ENCODE peak calls at places on chromosome 21, in four cellular contexts. J is CD14-positive monocyte, W is astrocyte of the spinal cord, R is hepatocyte. T is an unnamed sample.

GRCh38 chr21:46154955-46155513 is 345 bp downstream of the FTCD start:
- DNase-seq in J (peak), W (no peak), R (peak), T (peak)

GRCh38 chr21:33943293-33943692 is 27.7 kb upstream of the ATP5PO start:
- DNase-seq in J (no peak), W (no peak), R (no peak), T (no peak)

GRCh38 chr21:14259669-14260458 is 43.9 kb downstream of the RBM11 start:
- DNase-seq in J (no peak), W (peak), R (peak), T (no peak)

GRCh38 chr21:46060596-46061061 is 37.3 kb upstream of the COL6A2 start:
- DNase-seq in J (no peak), W (peak), R (peak), T (no peak)

GRCh38 chr21:15065381-15066230 is 806 bp upstream of the NRIP1 start:
- DNase-seq in J (peak), W (peak), R (peak), T (peak)

GRCh38 chr21:35138665-35139381 is 89.7 kb upstream of the RUNX1 start:
- DNase-seq in J (no peak), W (peak), R (peak), T (peak)

GRCh38 chr21:17967319-17967718 is 148.2 kb upstream of the C21orf91 start:
- DNase-seq in J (no peak), W (no peak), R (no peak), T (no peak)

GRCh38 chr21:38492002-38492401 is 6.3 kb downstream of the ERG start:
- DNase-seq in J (no peak), W (no peak), R (no peak), T (no peak)

GRCh38 chr21:15741510-15741909 is 11.7 kb downstream of the USP25 start:
- DNase-seq in J (no peak), W (peak), R (no peak), T (no peak)

GRCh38 chr21:35886887-35887286 is 173.4 kb downstream of the SETD4 start:
- DNase-seq in J (no peak), W (no peak), R (no peak), T (no peak)

GRCh38 chr21:28431527-28432200 is 561.0 kb downstream of the LTN1 start:
- DNase-seq in J (no peak), W (no peak), R (no peak), T (no peak)

GRCh38 chr21:46253610-46254124 is 25.1 kb upstream of the LSS start:
- DNase-seq in J (no peak), W (no peak), R (peak), T (no peak)

GRCh38 chr21:25453524-25453923 is 153.8 kb downstream of the MRPL39 start:
- DNase-seq in J (no peak), W (no peak), R (no peak), T (no peak)
- TF ChIP-seq CTCF in J (no peak), W (no peak), R (no peak), T (no peak)

DNA sequence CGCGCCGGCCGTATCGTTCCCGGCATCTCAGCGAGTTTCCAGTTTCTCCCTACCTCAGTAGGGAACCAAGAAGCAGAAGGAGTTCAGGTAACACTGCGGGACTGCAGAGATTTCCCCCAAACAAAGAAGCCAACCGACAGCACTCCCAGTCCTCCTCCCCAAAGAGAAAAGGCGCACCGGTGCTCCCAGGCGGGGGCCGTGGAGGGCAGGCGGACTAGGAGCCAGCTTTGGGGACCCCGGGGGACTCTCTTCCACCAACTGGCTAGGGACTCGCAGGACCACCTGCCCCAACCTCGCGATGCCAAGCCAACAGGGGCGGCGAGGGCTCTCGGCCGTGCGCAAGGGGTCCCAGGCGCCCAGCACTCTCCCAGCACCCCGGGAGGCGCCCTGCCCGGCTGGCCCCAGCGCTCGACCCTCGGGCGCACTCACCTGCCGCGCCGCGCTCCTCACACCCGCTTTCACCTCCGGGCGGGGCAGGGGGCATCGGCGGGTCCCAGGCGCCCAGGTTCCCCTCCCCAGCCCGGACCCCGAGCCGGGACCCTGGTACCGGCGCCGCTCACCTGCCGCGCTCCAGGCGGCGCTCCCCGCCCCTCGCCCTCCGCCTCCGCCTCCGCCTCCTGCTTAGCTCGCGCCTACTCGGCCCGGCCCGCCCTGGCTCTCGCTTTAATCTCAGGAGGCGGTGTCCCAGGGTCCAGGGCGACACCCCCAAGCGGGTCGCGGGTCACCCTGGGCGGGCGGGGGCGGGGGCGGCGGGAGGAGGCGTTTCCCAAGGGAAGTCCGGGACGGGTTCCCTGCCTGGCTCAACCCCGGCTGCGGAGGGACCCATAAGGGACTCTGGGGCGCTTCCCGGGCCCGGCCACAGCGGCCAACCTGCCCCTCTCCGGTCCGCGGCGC is at the start of gene TMPRSS2:
- DNase-seq in J (no peak), W (no peak), R (peak), T (no peak)
- TF ChIP-seq CTCF in J (no peak), W (no peak), R (no peak), T (no peak)

GRCh38 chr21:42362198-42362597 is 4.1 kb downstream of the TFF1 start:
- DNase-seq in J (no peak), W (no peak), R (no peak), T (no peak)

GRCh38 chr21:42358261-42358660 is 7.5 kb upstream of the TFF2 start:
- DNase-seq in J (peak), W (no peak), R (no peak), T (no peak)

GRCh38 chr21:42358937-42359336 is 7.4 kb downstream of the TFF1 start:
- DNase-seq in J (no peak), W (no peak), R (no peak), T (no peak)

GRCh38 chr21:42361286-42361685 is 5.0 kb downstream of the TFF1 start:
- DNase-seq in J (no peak), W (no peak), R (no peak), T (no peak)

DNA sequence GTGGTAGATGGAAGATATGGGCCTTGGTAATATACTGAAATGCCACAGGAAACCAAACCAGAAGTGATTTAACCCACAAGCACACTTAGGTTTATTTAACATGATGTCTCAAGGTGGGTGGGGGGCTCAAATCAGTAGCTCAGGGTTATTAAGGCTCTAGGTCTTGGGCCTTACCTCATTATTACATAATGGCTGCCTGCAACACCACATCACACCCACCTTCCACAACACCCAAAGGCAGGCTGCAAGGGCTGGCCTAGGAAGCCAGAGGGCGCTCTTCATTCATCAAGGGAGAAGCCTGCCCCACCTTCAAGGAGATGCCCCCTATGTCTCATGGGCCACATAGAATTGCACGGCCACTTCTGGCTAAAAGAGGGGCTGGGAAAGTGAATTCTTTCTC is 6.0 kb downstream of the TFF1 start:
- DNase-seq in J (no peak), W (no peak), R (no peak), T (no peak)
- TF ChIP-seq CTCF in J (no peak), W (no peak), R (no peak), T (no peak)

DNA sequence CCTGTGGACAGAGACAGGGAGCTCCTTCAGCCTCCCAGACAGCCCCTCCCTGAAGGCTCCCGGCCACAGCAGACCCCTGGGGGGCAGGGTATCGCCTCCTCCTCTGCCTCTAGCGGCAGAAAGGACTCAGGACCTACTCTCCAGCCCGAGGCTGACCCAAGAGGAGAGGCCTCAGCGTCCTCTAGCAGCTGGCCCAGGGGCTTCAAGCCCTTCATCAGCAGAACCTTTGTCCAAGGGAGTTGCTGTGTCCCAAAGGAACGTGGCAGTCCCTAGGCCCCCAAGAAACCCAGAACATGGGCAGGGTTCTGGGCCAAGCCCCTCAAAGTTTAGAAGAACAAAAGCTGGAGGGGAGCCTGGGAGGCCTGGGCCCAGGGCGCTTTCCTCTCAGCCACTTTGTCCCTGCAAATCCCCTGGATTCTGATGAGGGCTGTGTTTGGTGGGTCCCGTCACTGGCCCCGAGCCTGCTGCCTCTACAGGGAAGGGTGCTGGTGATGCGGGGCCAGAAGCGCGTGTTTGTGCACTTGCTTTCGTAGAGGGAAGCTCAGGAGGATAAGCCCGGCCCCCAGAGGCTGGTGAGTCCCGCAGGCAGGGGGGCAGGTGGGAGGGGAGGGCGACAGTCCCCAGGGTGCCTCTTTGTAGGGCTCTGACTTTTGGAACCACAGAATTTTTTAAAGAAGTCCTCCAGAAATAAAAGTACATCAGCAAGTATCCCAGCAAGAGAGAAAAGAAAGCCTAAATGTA is 13.3 kb downstream of the ITGB2 start:
- DNase-seq in J (no peak), W (no peak), R (no peak), T (no peak)
- TF ChIP-seq CTCF in J (no peak), W (no peak), R (no peak), T (no peak)

GRCh38 chr21:39712976-39713375 is 32.0 kb upstream of the IGSF5 start:
- DNase-seq in J (no peak), W (no peak), R (no peak), T (no peak)
- TF ChIP-seq CTCF in J (no peak), W (no peak), R (peak), T (no peak)

DNA sequence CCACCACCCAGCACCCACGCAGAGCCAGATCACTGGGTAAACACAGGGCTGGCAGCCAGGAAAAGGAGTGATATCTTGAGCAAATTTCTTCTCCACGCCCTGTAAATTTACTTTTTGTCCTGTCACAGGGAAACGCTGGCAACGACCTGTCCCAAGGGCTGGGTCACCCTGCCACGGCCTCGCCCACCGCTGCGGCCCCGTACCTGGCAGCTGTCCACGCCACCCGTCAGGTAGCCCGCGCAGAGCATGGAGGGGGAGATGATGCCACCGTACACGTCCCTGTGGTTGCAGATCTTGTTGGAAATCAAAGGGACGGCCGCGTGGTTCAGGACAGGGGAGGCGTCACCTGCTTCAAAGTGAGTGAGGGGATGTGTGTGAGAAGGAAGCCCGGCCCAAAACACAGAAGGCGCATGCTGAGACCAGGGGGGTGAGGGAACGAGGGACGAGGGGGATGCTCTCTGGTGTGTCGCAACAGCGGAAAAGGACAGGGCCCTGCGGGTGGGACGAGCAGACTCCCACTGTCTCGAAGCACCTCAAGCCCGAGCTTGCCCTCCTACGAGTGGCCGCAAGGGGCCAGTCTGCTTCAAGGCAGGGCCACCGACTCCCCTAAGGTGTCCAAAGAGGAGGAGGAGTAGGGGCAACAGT is 10.1 kb upstream of the TFF1 start:
- DNase-seq in J (no peak), W (no peak), R (no peak), T (no peak)
- TF ChIP-seq CTCF in J (peak), W (no peak), R (no peak), T (no peak)

GRCh38 chr21:32572574-32573420 is 12.5 kb downstream of the TCP10L start:
- DNase-seq in J (no peak), W (no peak), R (no peak), T (no peak)

GRCh38 chr21:32574946-32575925 is 10.1 kb downstream of the TCP10L start:
- DNase-seq in J (no peak), W (no peak), R (no peak), T (no peak)

GRCh38 chr21:32580949-32581348 is 4.4 kb downstream of the TCP10L start:
- DNase-seq in J (no peak), W (no peak), R (no peak), T (no peak)

GRCh38 chr21:32578107-32578691 is 7.1 kb downstream of the TCP10L start:
- DNase-seq in J (no peak), W (no peak), R (no peak), T (no peak)

DNA sequence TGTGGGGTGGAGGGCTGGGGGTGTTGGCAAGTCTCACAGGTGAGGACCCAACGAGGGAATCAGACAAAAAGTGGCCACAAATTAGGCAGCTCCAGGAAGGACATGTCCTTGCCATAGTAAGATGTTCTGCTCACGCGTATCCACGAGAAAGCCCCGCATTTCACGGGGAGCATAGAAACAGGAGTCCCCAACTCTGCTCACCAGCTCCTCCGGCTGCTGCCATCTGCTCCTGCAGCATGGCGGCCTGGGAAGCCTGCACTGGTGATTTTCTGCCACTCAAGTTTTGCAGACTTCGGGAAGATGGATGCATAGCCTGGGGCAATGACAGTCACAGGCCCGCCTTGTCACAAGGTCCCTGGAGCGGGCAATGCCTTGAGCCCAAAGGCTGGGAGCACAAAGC is 9.3 kb downstream of the TCP10L start:
- DNase-seq in J (no peak), W (no peak), R (no peak), T (no peak)
- TF ChIP-seq CTCF in J (no peak), W (no peak), R (no peak), T (no peak)

GRCh38 chr21:31180256-31181088 is 142.2 kb upstream of the KRTAP19-8 start:
- DNase-seq in J (no peak), W (peak), R (peak), T (no peak)
- TF ChIP-seq CTCF in J (peak), W (peak), R (peak), T (peak)

GRCh38 chr21:20739421-20739820 is 258.8 kb upstream of the NCAM2 start:
- DNase-seq in J (no peak), W (no peak), R (no peak), T (no peak)
- TF ChIP-seq CTCF in J (no peak), W (no peak), R (no peak), T (peak)